ENCODE peak calls at places on chromosomes 12 and 14, in ten cellular contexts. G is CD8-positive, alpha-beta T cell; F is stomach; Q is CD4-positive, CD25-positive, alpha-beta regulatory T cell; O is MM.1S; V is A549; J is right atrium auricular region; E is tibial artery; Z is naive thymus-derived CD4-positive, alpha-beta T cell; X is cardiac muscle cell. U is an unnamed sample. For H3K4me1, the result is how much of the 10 kb centered on the place peaks cover.

GRCh38 chr14:61668267-61668666 is 27.0 kb upstream of the HIF1A start:
- DNase-seq in Z (no peak), J (no peak), E (no peak), G (no peak), F (no peak), X (no peak), Q (no peak), V (peak), O (no peak), U (no peak)

GRCh38 chr14:68856572-68856971 is 63.7 kb upstream of the ZFP36L1 start:
- DNase-seq in J (peak), O (no peak), Q (no peak), X (no peak), Z (no peak), G (no peak), E (no peak), V (no peak), F (no peak), U (no peak)

GRCh38 chr14:89540830-89541470 is 123.9 kb upstream of the FOXN3 start:
- DNase-seq in O (no peak), F (no peak), G (no peak), E (no peak), J (no peak), Q (no peak), V (peak), X (peak), Z (no peak), U (no peak)

GRCh38 chr14:75215520-75215919 is 39.1 kb upstream of the TMED10 start:
- DNase-seq in Q (no peak), V (no peak), J (no peak), X (no peak), Z (no peak), E (no peak), F (no peak), G (no peak), O (no peak), U (no peak)

GRCh38 chr12:3200032-3200617 is 122.9 kb downstream of the TSPAN9 start:
- DNase-seq in Z (no peak), O (no peak), V (peak), J (no peak), F (peak), X (peak), G (no peak), E (no peak), Q (no peak), U (peak)

GRCh38 chr12:117047810-117048584 is 51.2 kb downstream of the TESC start:
- DNase-seq in V (peak), Q (no peak), Z (no peak), J (peak), E (no peak), G (no peak), O (no peak), F (no peak), X (peak), U (no peak)

GRCh38 chr12:58967551-58967950 is 47.2 kb upstream of the LRIG3 start:
- DNase-seq in E (no peak), X (peak), J (no peak), Z (no peak), Q (no peak), V (no peak), F (no peak), G (no peak), O (no peak), U (no peak)

GRCh38 chr14:95784137-95784536 is 70.2 kb upstream of the TCL1A start:
- DNase-seq in Q (no peak), X (peak), J (no peak), F (no peak), O (no peak), G (no peak), E (no peak), Z (peak), V (no peak), U (peak)

GRCh38 chr14:51818748-51819386 is 41.5 kb upstream of the GNG2 start:
- DNase-seq in Q (no peak), E (no peak), F (no peak), J (no peak), Z (no peak), G (no peak), X (no peak), O (no peak), V (no peak), U (no peak)

GRCh38 chr14:24871302-24871701 is 178.6 kb downstream of the STXBP6 start:
- DNase-seq in Q (no peak), J (no peak), G (no peak), E (no peak), V (no peak), F (no peak), X (no peak), Z (no peak), O (no peak), U (no peak)

GRCh38 chr12:9868271-9868815 is 811 bp downstream of the CLEC2B start:
- DNase-seq in J (no peak), F (no peak), X (peak), O (no peak), Z (peak), E (no peak), Q (no peak), V (no peak), G (no peak), U (no peak)

GRCh38 chr14:77707355-77707723 is 484 bp downstream of the ALKBH1 start:
- DNase-seq in Q (no peak), V (peak), G (no peak), J (no peak), E (no peak), O (no peak), Z (no peak), F (no peak), X (peak), U (no peak)

GRCh38 chr12:109209082-109209481 is 92.7 kb downstream of the ACACB start:
- DNase-seq in E (no peak), F (no peak), Z (no peak), J (no peak), X (no peak), Q (no peak), O (no peak), G (no peak), V (no peak), U (no peak)

GRCh38 chr12:66188584-66189475 is at the start of gene IRAK3:
- DNase-seq in G (peak), V (peak), J (peak), O (no peak), E (peak), X (peak), Q (peak), F (peak), Z (peak), U (peak)

GRCh38 chr12:71610036-71610795 is 53.4 kb downstream of the ZFC3H1 start:
- DNase-seq in G (no peak), V (no peak), E (no peak), Q (no peak), Z (peak), J (no peak), X (no peak), O (no peak), F (no peak), U (no peak)

GRCh38 chr14:91143862-91144261 is 30.0 kb downstream of the DGLUCY start:
- DNase-seq in O (no peak), X (no peak), J (no peak), E (peak), V (no peak), G (no peak), Q (no peak), Z (no peak), F (peak), U (peak)

GRCh38 chr12:57452181-57452936 is 2.7 kb upstream of the INHBE start:
- DNase-seq in V (peak), G (no peak), Q (no peak), X (peak), E (peak), Z (no peak), O (no peak), F (no peak), J (no peak), U (no peak)

GRCh38 chr12:79156846-79157463 is 292.4 kb downstream of the SYT1 start:
- DNase-seq in V (no peak), F (no peak), O (peak), X (no peak), G (no peak), E (no peak), Q (no peak), J (no peak), Z (no peak), U (no peak)

GRCh38 chr12:6831021-6831420 is 2.8 kb downstream of the P3H3 start:
- DNase-seq in O (no peak), E (no peak), V (no peak), F (no peak), X (no peak), Z (no peak), J (no peak), Q (no peak), G (no peak), U (no peak)

GRCh38 chr12:52355181-52355580 is 12.1 kb downstream of the KRT85 start:
- DNase-seq in O (no peak), G (no peak), E (peak), X (no peak), Z (no peak), Q (no peak), F (no peak), J (no peak), V (no peak), U (no peak)

GRCh38 chr12:30396576-30396975 is 299.1 kb downstream of the IPO8 start:
- DNase-seq in O (no peak), J (no peak), Q (no peak), G (no peak), Z (no peak), X (no peak), E (no peak), F (no peak), V (no peak), U (no peak)

GRCh38 chr12:111447571-111448265 is 42.0 kb downstream of the SH2B3 start:
- DNase-seq in J (peak), O (no peak), Q (no peak), E (peak), F (peak), Z (no peak), X (no peak), V (no peak), G (no peak), U (no peak)

GRCh38 chr14:74495356-74495755 is 1.8 kb downstream of the ISCA2 start:
- DNase-seq in G (no peak), J (no peak), F (no peak), Q (peak), Z (peak), V (no peak), X (no peak), O (no peak), E (no peak), U (no peak)

GRCh38 chr12:127628655-127629054 is 638.3 kb upstream of the TMEM132C start:
- DNase-seq in Q (no peak), O (no peak), V (no peak), J (no peak), X (no peak), G (no peak), F (no peak), E (no peak), Z (no peak), U (no peak)

GRCh38 chr12:12799163-12799920 is 13.8 kb upstream of the DDX47 start:
- DNase-seq in G (no peak), V (no peak), Z (no peak), F (no peak), X (no peak), E (no peak), Q (no peak), O (no peak), J (no peak), U (no peak)

GRCh38 chr14:70792939-70793338 is 16.4 kb downstream of the MAP3K9 start:
- DNase-seq in O (no peak), E (no peak), V (no peak), F (no peak), G (no peak), Z (no peak), X (no peak), Q (no peak), J (no peak), U (no peak)

GRCh38 chr12:561116-561705 is 101.5 kb downstream of the B4GALNT3 start:
- DNase-seq in V (no peak), G (no peak), Z (no peak), X (no peak), O (no peak), J (no peak), F (no peak), Q (no peak), E (no peak), U (no peak)

GRCh38 chr14:81529391-81529790 is 4.3 kb downstream of the SEL1L start:
- DNase-seq in Z (no peak), X (peak), E (no peak), G (no peak), J (no peak), F (no peak), V (no peak), O (no peak), Q (no peak), U (no peak)

GRCh38 chr14:51658441-51659173 is 6.9 kb downstream of the FRMD6 start:
- DNase-seq in J (no peak), Q (no peak), V (no peak), X (no peak), O (no peak), F (no peak), Z (no peak), G (no peak), E (no peak), U (no peak)

GRCh38 chr14:101561145-101561896 is at the start of gene DIO3:
- DNase-seq in V (no peak), E (peak), O (no peak), F (no peak), G (no peak), J (no peak), Z (no peak), Q (no peak), X (peak), U (no peak)

GRCh38 chr12:16421806-16422205 is 74.4 kb downstream of the MGST1 start:
- DNase-seq in G (no peak), Z (no peak), E (no peak), O (no peak), X (no peak), V (no peak), F (no peak), J (no peak), Q (no peak), U (no peak)

GRCh38 chr12:106459124-106459523 is 101.6 kb downstream of the POLR3B start:
- DNase-seq in V (no peak), X (no peak), J (no peak), Q (no peak), Z (no peak), E (no peak), F (no peak), O (no peak), G (no peak), U (no peak)

GRCh38 chr14:66758031-66758613 is 250.2 kb downstream of the GPHN start:
- DNase-seq in Q (no peak), G (no peak), V (no peak), O (no peak), E (no peak), Z (no peak), F (no peak), J (no peak), X (no peak), U (no peak)

GRCh38 chr14:22664261-22664660 is 20.1 kb upstream of the OR6J1 start:
- DNase-seq in F (no peak), Q (no peak), X (no peak), G (no peak), Z (no peak), J (no peak), O (no peak), E (no peak), V (peak), U (no peak)

GRCh38 chr12:91216871-91217270 is 34.3 kb upstream of the DCN start:
- DNase-seq in F (no peak), G (no peak), O (no peak), Z (no peak), X (no peak), J (no peak), V (no peak), E (no peak), Q (no peak), U (no peak)

GRCh38 chr12:14390449-14390848 is 25.0 kb downstream of the ATF7IP start:
- DNase-seq in J (no peak), V (no peak), X (no peak), O (no peak), F (no peak), Z (no peak), G (no peak), E (no peak), Q (no peak), U (no peak)

GRCh38 chr12:14384783-14385638 is 19.5 kb downstream of the ATF7IP start:
- DNase-seq in O (peak), G (peak), J (no peak), Q (peak), V (peak), Z (peak), X (peak), F (peak), E (peak), U (peak)

GRCh38 chr12:14390885-14391530 is 25.5 kb downstream of the ATF7IP start:
- DNase-seq in X (no peak), Z (no peak), G (no peak), F (no peak), E (no peak), V (no peak), J (no peak), Q (peak), O (no peak), U (no peak)

DNA sequence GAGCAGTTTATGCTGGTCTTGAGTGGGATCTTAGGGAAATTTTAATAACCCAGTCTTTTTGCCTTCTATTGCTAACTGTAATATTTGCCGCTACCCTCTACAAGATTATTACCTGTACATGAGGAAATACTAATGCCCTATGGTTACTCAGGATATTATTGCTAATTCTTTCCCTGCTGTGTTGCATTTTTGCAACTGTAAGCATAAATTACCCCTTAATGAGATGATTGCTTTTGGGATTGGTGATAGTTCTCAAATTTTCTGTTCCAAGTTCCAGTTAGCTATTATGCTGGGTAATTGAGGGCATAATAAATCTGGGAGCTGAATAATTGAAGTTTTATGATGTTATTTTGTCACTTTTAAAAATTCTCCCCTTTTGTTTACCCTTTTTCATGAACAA is 22.0 kb downstream of the ATF7IP start:
- DNase-seq in X (no peak), F (no peak), E (no peak), J (no peak), V (no peak), Q (no peak), O (no peak), Z (no peak), G (no peak), U (no peak)
- H3K4me1 ChIP-seq in X (under half), F (under half), E (under half), J (under half), V (under half), Q (half or more), O (under half), Z (half or more), G (half or more), U (under half)

GRCh38 chr12:27911397-27911796 is 61.1 kb downstream of the PTHLH start:
- DNase-seq in V (no peak), Q (no peak), F (no peak), G (no peak), E (no peak), O (no peak), X (no peak), J (no peak), Z (no peak), U (no peak)

GRCh38 chr12:27913999-27914614 is 58.4 kb downstream of the PTHLH start:
- DNase-seq in X (no peak), F (no peak), Q (no peak), G (no peak), J (no peak), V (no peak), E (no peak), Z (no peak), O (peak), U (no peak)

GRCh38 chr12:27914956-27915355 is 57.6 kb downstream of the PTHLH start:
- DNase-seq in Q (no peak), G (no peak), E (no peak), J (no peak), Z (no peak), F (no peak), X (no peak), O (no peak), V (no peak), U (no peak)

GRCh38 chr12:27919671-27920235 is 52.8 kb downstream of the PTHLH start:
- DNase-seq in V (no peak), O (no peak), G (no peak), F (no peak), J (no peak), E (no peak), X (no peak), Q (no peak), Z (no peak), U (no peak)

DNA sequence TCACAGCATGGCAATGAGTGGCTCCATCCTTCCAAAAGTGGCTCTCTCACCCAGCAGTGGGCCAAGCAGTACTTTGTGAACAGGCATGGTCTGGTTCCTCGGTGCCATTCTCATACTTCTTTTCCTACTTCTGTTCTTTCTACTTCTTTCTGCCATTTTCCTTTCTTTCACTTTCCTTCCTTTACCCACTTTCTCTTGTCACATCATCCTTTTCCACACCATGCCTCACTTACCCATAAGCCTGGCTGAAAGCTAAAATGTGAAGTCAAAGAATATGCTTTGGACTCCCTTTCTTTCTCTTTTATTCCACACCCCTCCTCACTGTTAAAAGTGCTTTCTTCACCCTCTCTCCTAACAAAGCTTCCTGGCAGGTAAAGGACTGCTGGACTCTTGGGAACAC is 57.0 kb downstream of the PTHLH start:
- DNase-seq in O (no peak), G (no peak), Z (no peak), J (no peak), F (no peak), X (no peak), V (no peak), Q (no peak), E (no peak), U (no peak)
- H3K4me1 ChIP-seq in O (under half), G (under half), Z (under half), J (under half), F (under half), X (under half), V (under half), Q (under half), E (under half), U (under half)

GRCh38 chr12:103909811-103910210 is 20.4 kb upstream of the HSP90B1 start:
- DNase-seq in V (no peak), F (no peak), Q (no peak), J (no peak), O (no peak), E (no peak), Z (no peak), X (peak), G (no peak), U (no peak)

GRCh38 chr12:103915306-103915705 is 14.9 kb upstream of the HSP90B1 start:
- DNase-seq in Z (no peak), J (no peak), F (no peak), O (no peak), V (no peak), X (peak), Q (no peak), G (no peak), E (no peak), U (no peak)

GRCh38 chr12:103912069-103912468 is 18.1 kb upstream of the HSP90B1 start:
- DNase-seq in Z (no peak), O (no peak), V (no peak), E (no peak), F (no peak), J (no peak), X (no peak), Q (no peak), G (no peak), U (no peak)

GRCh38 chr12:103908877-103909276 is 21.3 kb upstream of the HSP90B1 start:
- DNase-seq in Q (no peak), Z (no peak), V (no peak), J (no peak), O (no peak), E (no peak), F (no peak), X (peak), G (no peak), U (no peak)

GRCh38 chr12:103913100-103913499 is 17.1 kb upstream of the HSP90B1 start:
- DNase-seq in X (no peak), F (no peak), Q (no peak), V (no peak), J (no peak), O (no peak), Z (no peak), E (no peak), G (no peak), U (no peak)
- H3K4me1 ChIP-seq in X (under half), F (under half), Q (under half), V (under half), J (under half), O (under half), Z (under half), E (under half), G (under half), U (under half)

GRCh38 chr14:79513446-79513845 is 697.9 kb downstream of the DIO2 start:
- DNase-seq in X (no peak), V (no peak), Q (no peak), F (no peak), J (no peak), G (no peak), O (no peak), Z (no peak), E (no peak), U (no peak)
- H3K4me1 ChIP-seq in X (under half), V (half or more), Q (under half), F (under half), J (under half), G (under half), O (under half), Z (under half), E (under half), U (under half)

DNA sequence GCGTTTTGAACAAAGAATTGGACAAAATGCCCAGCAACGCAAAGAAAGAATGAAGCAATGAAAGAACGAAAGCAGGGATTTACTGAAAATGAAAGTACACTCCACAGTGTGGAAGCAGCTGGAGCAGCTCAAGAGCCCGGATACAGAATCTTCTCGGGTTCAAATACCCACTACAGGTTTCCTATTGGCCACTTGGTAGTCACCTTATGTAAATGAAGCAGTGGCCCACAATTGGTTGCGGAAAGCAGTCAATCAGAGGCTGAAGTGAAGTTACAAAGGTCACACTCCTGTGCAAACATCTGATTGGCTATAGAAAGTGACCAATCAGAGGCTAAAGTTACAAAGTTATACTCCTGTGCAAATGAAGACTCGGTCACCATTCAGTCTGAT is 15.0 kb upstream of the PPP1R13B start:
- DNase-seq in Q (no peak), E (no peak), X (no peak), F (no peak), O (no peak), G (no peak), J (no peak), V (no peak), Z (no peak), U (no peak)
- H3K4me1 ChIP-seq in Q (under half), E (under half), X (under half), F (under half), O (under half), G (under half), J (under half), V (under half), Z (under half), U (under half)